ENCODE peak calls at places on chromosome 5, in five cellular contexts. One of them, this sample, is unnamed.

GRCh38 chr5:95822038-95822407 is 503 bp downstream of the GLRX start:
- DNase-seq in mammary epithelial cell: peak
- DNase-seq in Peyer's patch: peak
- DNase-seq in right lobe of liver: peak
- DNase-seq in upper lobe of right lung: peak
- DNase-seq in this sample: no peak

GRCh38 chr5:623531-623930 is 11.4 kb downstream of the CEP72 start:
- DNase-seq in mammary epithelial cell: no peak
- DNase-seq in Peyer's patch: no peak
- DNase-seq in right lobe of liver: no peak
- DNase-seq in upper lobe of right lung: no peak
- DNase-seq in this sample: no peak

GRCh38 chr5:149419532-149420485 is 40.7 kb upstream of the IL17B start:
- DNase-seq in mammary epithelial cell: no peak
- DNase-seq in Peyer's patch: no peak
- DNase-seq in right lobe of liver: no peak
- DNase-seq in upper lobe of right lung: no peak
- DNase-seq in this sample: no peak

GRCh38 chr5:132907161-132907560 is 33.7 kb downstream of the LEAP2 start:
- DNase-seq in mammary epithelial cell: no peak
- DNase-seq in Peyer's patch: no peak
- DNase-seq in right lobe of liver: no peak
- DNase-seq in upper lobe of right lung: no peak
- DNase-seq in this sample: no peak

GRCh38 chr5:133907075-133907474 is 61.4 kb downstream of the C5orf15 start:
- DNase-seq in mammary epithelial cell: no peak
- DNase-seq in Peyer's patch: no peak
- DNase-seq in right lobe of liver: no peak
- DNase-seq in upper lobe of right lung: no peak
- DNase-seq in this sample: no peak

GRCh38 chr5:57037355-57037754 is 85.4 kb upstream of the MIER3 start:
- DNase-seq in mammary epithelial cell: no peak
- DNase-seq in Peyer's patch: no peak
- DNase-seq in right lobe of liver: no peak
- DNase-seq in upper lobe of right lung: no peak
- DNase-seq in this sample: no peak

GRCh38 chr5:150174285-150174684 is 7.7 kb downstream of the CDX1 start:
- DNase-seq in mammary epithelial cell: no peak
- DNase-seq in Peyer's patch: no peak
- DNase-seq in right lobe of liver: no peak
- DNase-seq in upper lobe of right lung: no peak
- DNase-seq in this sample: no peak

GRCh38 chr5:177428574-177429217 is 2.2 kb downstream of the GRK6 start:
- DNase-seq in mammary epithelial cell: no peak
- DNase-seq in Peyer's patch: no peak
- DNase-seq in right lobe of liver: no peak
- DNase-seq in upper lobe of right lung: peak
- DNase-seq in this sample: no peak

GRCh38 chr5:179533024-179533423 is 17.3 kb upstream of the RUFY1 start:
- DNase-seq in mammary epithelial cell: no peak
- DNase-seq in Peyer's patch: no peak
- DNase-seq in right lobe of liver: no peak
- DNase-seq in upper lobe of right lung: no peak
- DNase-seq in this sample: no peak

GRCh38 chr5:30874234-30875034 is 319.1 kb upstream of the CDH6 start:
- DNase-seq in mammary epithelial cell: no peak
- DNase-seq in Peyer's patch: no peak
- DNase-seq in right lobe of liver: no peak
- DNase-seq in upper lobe of right lung: no peak
- DNase-seq in this sample: no peak

GRCh38 chr5:81552844-81553569 is 159.1 kb upstream of the ACOT12 start:
- DNase-seq in mammary epithelial cell: peak
- DNase-seq in Peyer's patch: no peak
- DNase-seq in right lobe of liver: no peak
- DNase-seq in upper lobe of right lung: no peak
- DNase-seq in this sample: no peak

GRCh38 chr5:98349251-98349989 is 424.0 kb upstream of the RGMB start:
- DNase-seq in mammary epithelial cell: peak
- DNase-seq in Peyer's patch: no peak
- DNase-seq in right lobe of liver: no peak
- DNase-seq in upper lobe of right lung: no peak
- DNase-seq in this sample: peak

GRCh38 chr5:91058575-91058974 is 324.5 kb downstream of the ARRDC3 start:
- DNase-seq in mammary epithelial cell: peak
- DNase-seq in Peyer's patch: no peak
- DNase-seq in right lobe of liver: no peak
- DNase-seq in upper lobe of right lung: no peak
- DNase-seq in this sample: peak

GRCh38 chr5:164672190-164672589 is 1166.8 kb downstream of the MAT2B start:
- DNase-seq in mammary epithelial cell: no peak
- DNase-seq in Peyer's patch: no peak
- DNase-seq in right lobe of liver: no peak
- DNase-seq in upper lobe of right lung: no peak
- DNase-seq in this sample: no peak

GRCh38 chr5:133109655-133110483 is 58.1 kb downstream of the HSPA4 start:
- DNase-seq in mammary epithelial cell: no peak
- DNase-seq in Peyer's patch: no peak
- DNase-seq in right lobe of liver: no peak
- DNase-seq in upper lobe of right lung: no peak
- DNase-seq in this sample: no peak

GRCh38 chr5:157961176-157961575 is 102.2 kb upstream of the CLINT1 start:
- DNase-seq in mammary epithelial cell: no peak
- DNase-seq in Peyer's patch: no peak
- DNase-seq in right lobe of liver: no peak
- DNase-seq in upper lobe of right lung: no peak
- DNase-seq in this sample: no peak

GRCh38 chr5:96235008-96235910 is 197.8 kb downstream of the PCSK1 start:
- DNase-seq in mammary epithelial cell: no peak
- DNase-seq in Peyer's patch: no peak
- DNase-seq in right lobe of liver: no peak
- DNase-seq in upper lobe of right lung: no peak
- DNase-seq in this sample: no peak

GRCh38 chr5:43000198-43000840 is 39.8 kb downstream of the ANXA2R start:
- DNase-seq in mammary epithelial cell: peak
- DNase-seq in Peyer's patch: no peak
- DNase-seq in right lobe of liver: peak
- DNase-seq in upper lobe of right lung: no peak
- DNase-seq in this sample: no peak

GRCh38 chr5:149827086-149827485 is 97.0 kb downstream of the PPARGC1B start:
- DNase-seq in mammary epithelial cell: no peak
- DNase-seq in Peyer's patch: no peak
- DNase-seq in right lobe of liver: no peak
- DNase-seq in upper lobe of right lung: no peak
- DNase-seq in this sample: no peak

GRCh38 chr5:145218019-145218418 is 617.1 kb downstream of the PRELID2 start:
- DNase-seq in mammary epithelial cell: no peak
- DNase-seq in Peyer's patch: no peak
- DNase-seq in right lobe of liver: no peak
- DNase-seq in upper lobe of right lung: no peak
- DNase-seq in this sample: no peak

GRCh38 chr5:77937015-77937908 is 161.1 kb upstream of the TBCA start:
- DNase-seq in mammary epithelial cell: no peak
- DNase-seq in Peyer's patch: no peak
- DNase-seq in right lobe of liver: no peak
- DNase-seq in upper lobe of right lung: no peak
- DNase-seq in this sample: no peak

GRCh38 chr5:55538621-55539020 is 3.9 kb upstream of the PLPP1 start:
- DNase-seq in mammary epithelial cell: no peak
- DNase-seq in Peyer's patch: no peak
- DNase-seq in right lobe of liver: no peak
- DNase-seq in upper lobe of right lung: no peak
- DNase-seq in this sample: no peak

GRCh38 chr5:172954751-172955159 is 4.5 kb upstream of the RPL26L1 start:
- DNase-seq in mammary epithelial cell: no peak
- DNase-seq in Peyer's patch: no peak
- DNase-seq in right lobe of liver: no peak
- DNase-seq in upper lobe of right lung: no peak
- DNase-seq in this sample: no peak

GRCh38 chr5:45521067-45521466 is 175.1 kb downstream of the HCN1 start:
- DNase-seq in mammary epithelial cell: no peak
- DNase-seq in Peyer's patch: no peak
- DNase-seq in right lobe of liver: peak
- DNase-seq in upper lobe of right lung: no peak
- DNase-seq in this sample: no peak

GRCh38 chr5:158413125-158413680 is 554.3 kb upstream of the CLINT1 start:
- DNase-seq in mammary epithelial cell: no peak
- DNase-seq in Peyer's patch: no peak
- DNase-seq in right lobe of liver: no peak
- DNase-seq in upper lobe of right lung: no peak
- DNase-seq in this sample: no peak

GRCh38 chr5:31383734-31384133 is 148.2 kb downstream of the DROSHA start:
- DNase-seq in mammary epithelial cell: no peak
- DNase-seq in Peyer's patch: no peak
- DNase-seq in right lobe of liver: no peak
- DNase-seq in upper lobe of right lung: no peak
- DNase-seq in this sample: no peak

GRCh38 chr5:35617060-35617434 is 616 bp upstream of the SPEF2 start:
- DNase-seq in mammary epithelial cell: no peak
- DNase-seq in Peyer's patch: no peak
- DNase-seq in right lobe of liver: no peak
- DNase-seq in upper lobe of right lung: no peak
- DNase-seq in this sample: no peak
- H3K27ac ChIP-seq in mammary epithelial cell: peak
- H3K27ac ChIP-seq in Peyer's patch: no peak
- H3K27ac ChIP-seq in right lobe of liver: no peak
- H3K27ac ChIP-seq in upper lobe of right lung: no peak
- H3K27ac ChIP-seq in this sample: no peak

GRCh38 chr5:38540348-38540747 is 16.1 kb downstream of the LIFR start:
- DNase-seq in mammary epithelial cell: no peak
- DNase-seq in Peyer's patch: no peak
- DNase-seq in right lobe of liver: no peak
- DNase-seq in upper lobe of right lung: peak
- DNase-seq in this sample: no peak
- H3K27ac ChIP-seq in mammary epithelial cell: no peak
- H3K27ac ChIP-seq in Peyer's patch: no peak
- H3K27ac ChIP-seq in right lobe of liver: no peak
- H3K27ac ChIP-seq in upper lobe of right lung: peak
- H3K27ac ChIP-seq in this sample: no peak

GRCh38 chr5:72145351-72145750 is 38.1 kb downstream of the MAP1B start:
- DNase-seq in mammary epithelial cell: no peak
- DNase-seq in Peyer's patch: no peak
- DNase-seq in right lobe of liver: no peak
- DNase-seq in upper lobe of right lung: no peak
- DNase-seq in this sample: no peak
- H3K27ac ChIP-seq in mammary epithelial cell: no peak
- H3K27ac ChIP-seq in Peyer's patch: no peak
- H3K27ac ChIP-seq in right lobe of liver: no peak
- H3K27ac ChIP-seq in upper lobe of right lung: no peak
- H3K27ac ChIP-seq in this sample: no peak

DNA sequence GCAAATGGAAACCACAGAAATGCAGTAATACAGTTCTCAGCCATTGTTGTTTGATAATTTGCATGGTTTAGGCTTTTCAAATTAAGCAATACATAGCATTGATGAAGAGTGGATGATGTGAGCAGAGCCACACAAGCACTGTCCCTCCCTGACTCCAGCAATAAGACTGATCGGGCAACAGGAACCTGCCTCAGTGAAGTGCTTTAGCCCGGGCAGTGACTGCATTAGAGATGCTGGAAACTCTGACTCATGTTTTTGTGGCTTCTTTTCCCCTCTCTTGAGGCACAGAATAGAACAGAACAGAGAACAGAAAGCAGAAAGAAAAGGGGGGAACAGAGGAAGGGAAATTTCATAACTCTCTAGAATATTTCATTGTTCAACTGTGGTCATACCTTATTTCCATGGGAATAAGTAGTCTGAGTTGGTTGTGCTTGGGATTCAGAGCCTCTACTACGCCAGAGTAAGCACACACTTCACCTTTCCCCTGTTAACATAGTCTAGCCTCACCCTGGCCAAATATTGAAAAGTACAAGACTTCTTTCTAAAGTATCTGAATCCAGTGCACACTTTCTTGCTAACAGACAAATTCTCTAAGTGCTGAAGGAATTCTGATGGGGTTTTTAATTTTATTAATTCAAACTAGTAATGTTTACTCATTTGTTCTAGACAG is 164.8 kb upstream of the VCAN start:
- DNase-seq in mammary epithelial cell: peak
- DNase-seq in Peyer's patch: no peak
- DNase-seq in right lobe of liver: peak
- DNase-seq in upper lobe of right lung: no peak
- DNase-seq in this sample: no peak
- H3K27ac ChIP-seq in mammary epithelial cell: peak
- H3K27ac ChIP-seq in Peyer's patch: peak
- H3K27ac ChIP-seq in right lobe of liver: no peak
- H3K27ac ChIP-seq in upper lobe of right lung: peak
- H3K27ac ChIP-seq in this sample: no peak

GRCh38 chr5:53667621-53668020 is 107.2 kb downstream of the NDUFS4 start:
- DNase-seq in mammary epithelial cell: no peak
- DNase-seq in Peyer's patch: no peak
- DNase-seq in right lobe of liver: no peak
- DNase-seq in upper lobe of right lung: no peak
- DNase-seq in this sample: no peak

GRCh38 chr5:53674114-53674513 is 113.7 kb downstream of the NDUFS4 start:
- DNase-seq in mammary epithelial cell: no peak
- DNase-seq in Peyer's patch: no peak
- DNase-seq in right lobe of liver: no peak
- DNase-seq in upper lobe of right lung: no peak
- DNase-seq in this sample: no peak

GRCh38 chr5:53671447-53671846 is 111.0 kb downstream of the NDUFS4 start:
- DNase-seq in mammary epithelial cell: no peak
- DNase-seq in Peyer's patch: no peak
- DNase-seq in right lobe of liver: no peak
- DNase-seq in upper lobe of right lung: no peak
- DNase-seq in this sample: no peak
- H3K27ac ChIP-seq in mammary epithelial cell: no peak
- H3K27ac ChIP-seq in Peyer's patch: no peak
- H3K27ac ChIP-seq in right lobe of liver: no peak
- H3K27ac ChIP-seq in upper lobe of right lung: no peak
- H3K27ac ChIP-seq in this sample: no peak

DNA sequence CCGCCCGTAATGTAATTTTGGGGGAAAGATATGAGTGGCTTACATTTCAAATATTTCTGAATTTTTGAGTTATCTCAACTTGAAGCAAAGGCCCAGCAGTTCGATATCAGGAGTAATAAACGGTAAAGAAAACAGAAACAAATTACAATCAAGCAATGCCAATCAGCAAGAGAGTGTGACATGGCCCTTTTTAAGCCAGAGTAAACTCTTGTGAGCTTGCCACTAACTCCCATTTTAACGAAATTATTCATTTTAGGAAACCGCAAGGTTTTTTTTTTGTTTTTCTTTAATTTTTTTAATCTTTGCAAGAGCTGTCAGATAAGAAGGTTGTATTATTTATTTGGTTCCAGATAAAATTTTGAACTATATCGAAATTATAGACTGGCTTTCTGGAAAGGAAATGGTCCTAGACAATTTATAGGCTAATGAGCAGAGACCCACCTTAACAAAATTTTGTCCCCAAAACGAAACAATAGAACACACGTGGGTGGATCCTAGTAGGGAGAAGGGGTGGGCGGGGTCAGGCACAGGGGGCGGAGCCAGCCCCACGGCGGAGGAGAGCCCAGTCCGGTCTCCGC is 17.4 kb upstream of the CDK7 start:
- DNase-seq in mammary epithelial cell: no peak
- DNase-seq in Peyer's patch: no peak
- DNase-seq in right lobe of liver: no peak
- DNase-seq in upper lobe of right lung: no peak
- DNase-seq in this sample: peak
- H3K27ac ChIP-seq in mammary epithelial cell: no peak
- H3K27ac ChIP-seq in Peyer's patch: peak
- H3K27ac ChIP-seq in right lobe of liver: peak
- H3K27ac ChIP-seq in upper lobe of right lung: peak
- H3K27ac ChIP-seq in this sample: peak

This sample was measured in epithelial cell of prostate.